ENCODE peak calls at places on chromosomes 11 and 22, in eight cellular contexts. G is fibroblast of mammary gland; E is iris pigment epithelial cell; N is activated CD4-positive, alpha-beta T cell treated with anti-CD3 and anti-CD28 coated beads for 48 hours; X is anterior cingulate cortex; P is NCI-H2029 treated with DMSO at 0.1 percent for 48 hours; Q is activated naive CD4-positive, alpha-beta T cell; W is adrenal gland. H is an unnamed sample.

GRCh38 chr22:19849800-19850481 is 4.7 kb downstream of the GNB1L start:
- DNase-seq in E (no peak), W (no peak), Q (no peak), N (no peak), P (no peak), G (no peak), X (no peak), H (no peak)

GRCh38 chr11:75260396-75260795 is 19.8 kb downstream of the TPBGL start:
- DNase-seq in Q (no peak), E (no peak), W (no peak), P (no peak), X (no peak), G (no peak), N (no peak), H (no peak)

GRCh38 chr11:111933872-111934271 is 3.3 kb upstream of the DIXDC1 start:
- DNase-seq in E (peak; percentile 55), X (no peak), W (no peak), N (no peak), G (no peak), Q (no peak), P (no peak), H (no peak)

GRCh38 chr11:60786811-60787567 is 1.9 kb downstream of the MS4A10 start:
- DNase-seq in G (peak; percentile 92), Q (no peak), E (peak; percentile 61), N (no peak), P (no peak), X (no peak), W (peak; percentile 61), H (no peak)

GRCh38 chr11:6353367-6353987 is 33.2 kb upstream of the CAVIN3 start:
- DNase-seq in P (peak; percentile 78), W (peak; percentile 16), X (peak; percentile 2), G (peak; percentile 53), E (peak; percentile 28), Q (peak; percentile 7), N (peak; percentile 68), H (peak; percentile 41)

GRCh38 chr11:120334894-120335462 is 1.2 kb upstream of the ARHGEF12 start:
- DNase-seq in Q (peak; percentile 18), W (peak; percentile 77), P (peak; percentile 86), G (peak; percentile 93), E (peak; percentile 92), N (peak; percentile 65), X (peak; percentile 48), H (peak; percentile 29)

GRCh38 chr11:554824-555499 is 5.6 kb downstream of the LMNTD2 start:
- DNase-seq in G (peak; percentile 22), P (peak; percentile 52), X (no peak), W (no peak), E (peak; percentile 29), Q (peak; percentile 60), N (peak; percentile 80), H (peak; percentile 89)

GRCh38 chr11:134040386-134041297 is 28.2 kb upstream of the JAM3 start:
- DNase-seq in X (no peak), N (no peak), G (peak; percentile 36), Q (no peak), E (peak; percentile 88), W (no peak), P (no peak), H (no peak)

GRCh38 chr11:28964811-28965210 is 856.6 kb downstream of the METTL15 start:
- DNase-seq in N (no peak), P (no peak), G (no peak), X (no peak), E (peak; percentile 76), Q (no peak), W (no peak), H (no peak)

GRCh38 chr11:64787526-64788320 is 9.4 kb upstream of the SF1 start:
- DNase-seq in X (peak; percentile 21), P (no peak), E (peak; percentile 54), G (peak; percentile 56), Q (peak; percentile 43), W (peak; percentile 64), N (peak; percentile 74), H (peak; percentile 75)

GRCh38 chr22:33591946-33592345 is 328.3 kb downstream of the LARGE1 start:
- DNase-seq in P (no peak), W (no peak), Q (no peak), G (no peak), N (no peak), X (no peak), E (no peak), H (no peak)

GRCh38 chr11:30392221-30392784 is 69.4 kb downstream of the ARL14EP start:
- DNase-seq in G (no peak), E (peak; percentile 8), W (peak; percentile 42), X (peak; percentile 2), Q (no peak), N (no peak), P (no peak), H (no peak)

GRCh38 chr11:42034821-42035220 is 575.4 kb upstream of the LRRC4C start:
- DNase-seq in E (no peak), Q (no peak), P (no peak), X (no peak), W (no peak), G (no peak), N (no peak), H (no peak)

GRCh38 chr11:287821-288327 is 1.1 kb upstream of the PGGHG start:
- DNase-seq in W (no peak), X (no peak), E (no peak), P (no peak), N (peak; percentile 63), Q (no peak), G (no peak), H (peak; percentile 17)

GRCh38 chr11:60941371-60942119 is 10.4 kb downstream of the SLC15A3 start:
- DNase-seq in W (no peak), N (no peak), E (no peak), P (no peak), X (no peak), G (no peak), Q (no peak), H (no peak)

GRCh38 chr22:19998991-19999820 is 17.4 kb downstream of the ARVCF start:
- DNase-seq in W (no peak), X (no peak), G (no peak), Q (no peak), P (no peak), E (no peak), N (no peak), H (no peak)

GRCh38 chr11:121499405-121499804 is 46.6 kb upstream of the SORL1-AS1 start:
- DNase-seq in X (no peak), W (no peak), G (no peak), N (no peak), P (no peak), Q (no peak), E (peak; percentile 10), H (no peak)

H was measured in GM12892.